ENCODE peak calls at places on chromosomes 7 and 10, in five cellular contexts. One of them, this sample, is unnamed.

GRCh38 chr7:101736077-101736476 is 81.3 kb upstream of the CUX1 start:
- DNase-seq in pancreas: no peak
- DNase-seq in activated naive CD4-positive, alpha-beta T cell: no peak
- DNase-seq in stimulated activated naive CD8-positive, alpha-beta T cell treated with anti-CD3 and anti-CD28 coated beads, Interleukin-15, Interleukin-2, amounts not matched to agents 100 U/mL and 50 U/mL, for 24 hours: no peak
- DNase-seq in ACHN: no peak
- DNase-seq in this sample: no peak

GRCh38 chr7:5637415-5637814 is 144.0 kb downstream of the RNF216 start:
- DNase-seq in ACHN: no peak
- DNase-seq in pancreas: no peak
- DNase-seq in stimulated activated naive CD8-positive, alpha-beta T cell treated with anti-CD3 and anti-CD28 coated beads, Interleukin-15, Interleukin-2, amounts not matched to agents 100 U/mL and 50 U/mL, for 24 hours: no peak
- DNase-seq in activated naive CD4-positive, alpha-beta T cell: no peak
- DNase-seq in this sample: no peak

GRCh38 chr10:87842220-87842641 is 21.1 kb downstream of the KLLN start:
- DNase-seq in pancreas: no peak
- DNase-seq in activated naive CD4-positive, alpha-beta T cell: no peak
- DNase-seq in ACHN: peak; percentile 71
- DNase-seq in stimulated activated naive CD8-positive, alpha-beta T cell treated with anti-CD3 and anti-CD28 coated beads, Interleukin-15, Interleukin-2, amounts not matched to agents 100 U/mL and 50 U/mL, for 24 hours: no peak
- DNase-seq in this sample: no peak

GRCh38 chr10:111373696-111374095 is 296.9 kb downstream of the ADRA2A start:
- DNase-seq in ACHN: no peak
- DNase-seq in activated naive CD4-positive, alpha-beta T cell: no peak
- DNase-seq in pancreas: no peak
- DNase-seq in stimulated activated naive CD8-positive, alpha-beta T cell treated with anti-CD3 and anti-CD28 coated beads, Interleukin-15, Interleukin-2, amounts not matched to agents 100 U/mL and 50 U/mL, for 24 hours: no peak
- DNase-seq in this sample: no peak

GRCh38 chr10:101767600-101767945 is 8.3 kb downstream of the FGF8 start:
- DNase-seq in stimulated activated naive CD8-positive, alpha-beta T cell treated with anti-CD3 and anti-CD28 coated beads, Interleukin-15, Interleukin-2, amounts not matched to agents 100 U/mL and 50 U/mL, for 24 hours: no peak
- DNase-seq in ACHN: no peak
- DNase-seq in activated naive CD4-positive, alpha-beta T cell: no peak
- DNase-seq in pancreas: no peak
- DNase-seq in this sample: no peak

GRCh38 chr7:139265673-139266072 is 34.6 kb downstream of the UBN2 start:
- DNase-seq in activated naive CD4-positive, alpha-beta T cell: no peak
- DNase-seq in stimulated activated naive CD8-positive, alpha-beta T cell treated with anti-CD3 and anti-CD28 coated beads, Interleukin-15, Interleukin-2, amounts not matched to agents 100 U/mL and 50 U/mL, for 24 hours: no peak
- DNase-seq in ACHN: no peak
- DNase-seq in pancreas: no peak
- DNase-seq in this sample: no peak

GRCh38 chr7:69791739-69792138 is 193.5 kb downstream of the AUTS2 start:
- DNase-seq in stimulated activated naive CD8-positive, alpha-beta T cell treated with anti-CD3 and anti-CD28 coated beads, Interleukin-15, Interleukin-2, amounts not matched to agents 100 U/mL and 50 U/mL, for 24 hours: no peak
- DNase-seq in pancreas: no peak
- DNase-seq in ACHN: no peak
- DNase-seq in activated naive CD4-positive, alpha-beta T cell: no peak
- DNase-seq in this sample: no peak

GRCh38 chr7:32153006-32153405 is 82.8 kb upstream of the PDE1C start:
- DNase-seq in stimulated activated naive CD8-positive, alpha-beta T cell treated with anti-CD3 and anti-CD28 coated beads, Interleukin-15, Interleukin-2, amounts not matched to agents 100 U/mL and 50 U/mL, for 24 hours: no peak
- DNase-seq in ACHN: no peak
- DNase-seq in activated naive CD4-positive, alpha-beta T cell: no peak
- DNase-seq in pancreas: no peak
- DNase-seq in this sample: no peak

GRCh38 chr7:121328508-121329459 is at the start of gene WNT16:
- DNase-seq in activated naive CD4-positive, alpha-beta T cell: no peak
- DNase-seq in ACHN: no peak
- DNase-seq in stimulated activated naive CD8-positive, alpha-beta T cell treated with anti-CD3 and anti-CD28 coated beads, Interleukin-15, Interleukin-2, amounts not matched to agents 100 U/mL and 50 U/mL, for 24 hours: peak; percentile 23
- DNase-seq in pancreas: peak; percentile 54
- DNase-seq in this sample: no peak

GRCh38 chr7:100626530-100627237 is 14.3 kb downstream of the MOSPD3 start:
- DNase-seq in ACHN: peak; percentile 85
- DNase-seq in pancreas: peak; percentile 79
- DNase-seq in activated naive CD4-positive, alpha-beta T cell: peak; percentile 88
- DNase-seq in stimulated activated naive CD8-positive, alpha-beta T cell treated with anti-CD3 and anti-CD28 coated beads, Interleukin-15, Interleukin-2, amounts not matched to agents 100 U/mL and 50 U/mL, for 24 hours: peak; percentile 88
- DNase-seq in this sample: peak; percentile 85

GRCh38 chr10:22245567-22245966 is 27.8 kb upstream of the EBLN1 start:
- DNase-seq in pancreas: no peak
- DNase-seq in ACHN: peak; percentile 33
- DNase-seq in stimulated activated naive CD8-positive, alpha-beta T cell treated with anti-CD3 and anti-CD28 coated beads, Interleukin-15, Interleukin-2, amounts not matched to agents 100 U/mL and 50 U/mL, for 24 hours: no peak
- DNase-seq in activated naive CD4-positive, alpha-beta T cell: no peak
- DNase-seq in this sample: no peak

GRCh38 chr7:136018104-136018503 is 40.9 kb upstream of the MTPN start:
- DNase-seq in activated naive CD4-positive, alpha-beta T cell: no peak
- DNase-seq in ACHN: no peak
- DNase-seq in stimulated activated naive CD8-positive, alpha-beta T cell treated with anti-CD3 and anti-CD28 coated beads, Interleukin-15, Interleukin-2, amounts not matched to agents 100 U/mL and 50 U/mL, for 24 hours: no peak
- DNase-seq in pancreas: no peak
- DNase-seq in this sample: no peak

GRCh38 chr10:30783939-30784500 is 154.5 kb upstream of the LYZL2 start:
- DNase-seq in ACHN: peak; percentile 72
- DNase-seq in pancreas: peak; percentile 88
- DNase-seq in activated naive CD4-positive, alpha-beta T cell: peak; percentile 81
- DNase-seq in stimulated activated naive CD8-positive, alpha-beta T cell treated with anti-CD3 and anti-CD28 coated beads, Interleukin-15, Interleukin-2, amounts not matched to agents 100 U/mL and 50 U/mL, for 24 hours: peak; percentile 90
- DNase-seq in this sample: peak; percentile 23

GRCh38 chr7:130009848-130010688 is 41.1 kb downstream of the ZC3HC1 start:
- DNase-seq in stimulated activated naive CD8-positive, alpha-beta T cell treated with anti-CD3 and anti-CD28 coated beads, Interleukin-15, Interleukin-2, amounts not matched to agents 100 U/mL and 50 U/mL, for 24 hours: peak; percentile 44
- DNase-seq in activated naive CD4-positive, alpha-beta T cell: no peak
- DNase-seq in ACHN: peak; percentile 86
- DNase-seq in pancreas: peak; percentile 60
- DNase-seq in this sample: no peak

GRCh38 chr10:60140681-60141632 is 234.6 kb upstream of the CCDC6 start:
- DNase-seq in activated naive CD4-positive, alpha-beta T cell: no peak
- DNase-seq in ACHN: peak; percentile 54
- DNase-seq in pancreas: no peak
- DNase-seq in stimulated activated naive CD8-positive, alpha-beta T cell treated with anti-CD3 and anti-CD28 coated beads, Interleukin-15, Interleukin-2, amounts not matched to agents 100 U/mL and 50 U/mL, for 24 hours: no peak
- DNase-seq in this sample: peak; percentile 81

GRCh38 chr7:102426268-102427031 is 6.9 kb upstream of the ORAI2 start:
- DNase-seq in stimulated activated naive CD8-positive, alpha-beta T cell treated with anti-CD3 and anti-CD28 coated beads, Interleukin-15, Interleukin-2, amounts not matched to agents 100 U/mL and 50 U/mL, for 24 hours: peak; percentile 82
- DNase-seq in ACHN: no peak
- DNase-seq in pancreas: no peak
- DNase-seq in activated naive CD4-positive, alpha-beta T cell: peak; percentile 20
- DNase-seq in this sample: no peak

GRCh38 chr7:47293884-47294568 is 287.9 kb downstream of the TNS3 start:
- DNase-seq in activated naive CD4-positive, alpha-beta T cell: no peak
- DNase-seq in ACHN: no peak
- DNase-seq in stimulated activated naive CD8-positive, alpha-beta T cell treated with anti-CD3 and anti-CD28 coated beads, Interleukin-15, Interleukin-2, amounts not matched to agents 100 U/mL and 50 U/mL, for 24 hours: no peak
- DNase-seq in pancreas: no peak
- DNase-seq in this sample: no peak

GRCh38 chr10:63588436-63589180 is 67.4 kb downstream of the REEP3 start:
- DNase-seq in stimulated activated naive CD8-positive, alpha-beta T cell treated with anti-CD3 and anti-CD28 coated beads, Interleukin-15, Interleukin-2, amounts not matched to agents 100 U/mL and 50 U/mL, for 24 hours: no peak
- DNase-seq in ACHN: no peak
- DNase-seq in activated naive CD4-positive, alpha-beta T cell: no peak
- DNase-seq in pancreas: no peak
- DNase-seq in this sample: peak; percentile 68

GRCh38 chr10:63605568-63605967 is 84.4 kb downstream of the REEP3 start:
- DNase-seq in stimulated activated naive CD8-positive, alpha-beta T cell treated with anti-CD3 and anti-CD28 coated beads, Interleukin-15, Interleukin-2, amounts not matched to agents 100 U/mL and 50 U/mL, for 24 hours: no peak
- DNase-seq in pancreas: no peak
- DNase-seq in activated naive CD4-positive, alpha-beta T cell: no peak
- DNase-seq in ACHN: no peak
- DNase-seq in this sample: no peak

GRCh38 chr7:33495207-33495606 is 365.8 kb downstream of the BBS9 start:
- DNase-seq in stimulated activated naive CD8-positive, alpha-beta T cell treated with anti-CD3 and anti-CD28 coated beads, Interleukin-15, Interleukin-2, amounts not matched to agents 100 U/mL and 50 U/mL, for 24 hours: no peak
- DNase-seq in activated naive CD4-positive, alpha-beta T cell: no peak
- DNase-seq in pancreas: no peak
- DNase-seq in ACHN: no peak
- DNase-seq in this sample: no peak

GRCh38 chr7:114977277-114977676 is 55.4 kb downstream of the MDFIC start:
- DNase-seq in ACHN: no peak
- DNase-seq in activated naive CD4-positive, alpha-beta T cell: no peak
- DNase-seq in stimulated activated naive CD8-positive, alpha-beta T cell treated with anti-CD3 and anti-CD28 coated beads, Interleukin-15, Interleukin-2, amounts not matched to agents 100 U/mL and 50 U/mL, for 24 hours: no peak
- DNase-seq in pancreas: no peak
- DNase-seq in this sample: no peak

GRCh38 chr7:55546826-55547225 is 25.5 kb downstream of the VOPP1 start:
- DNase-seq in pancreas: no peak
- DNase-seq in ACHN: peak; percentile 96
- DNase-seq in activated naive CD4-positive, alpha-beta T cell: no peak
- DNase-seq in stimulated activated naive CD8-positive, alpha-beta T cell treated with anti-CD3 and anti-CD28 coated beads, Interleukin-15, Interleukin-2, amounts not matched to agents 100 U/mL and 50 U/mL, for 24 hours: peak; percentile 53
- DNase-seq in this sample: no peak

GRCh38 chr7:50333266-50333665 is 28.8 kb downstream of the IKZF1 start:
- DNase-seq in ACHN: no peak
- DNase-seq in activated naive CD4-positive, alpha-beta T cell: peak; percentile 25
- DNase-seq in pancreas: no peak
- DNase-seq in stimulated activated naive CD8-positive, alpha-beta T cell treated with anti-CD3 and anti-CD28 coated beads, Interleukin-15, Interleukin-2, amounts not matched to agents 100 U/mL and 50 U/mL, for 24 hours: no peak
- DNase-seq in this sample: no peak

This sample was measured in NCI-H146.